ENCODE peak calls at places on chromosomes 7 and 10, in five cellular contexts. H is thyroid gland, X is cardiac fibroblast, Q is adrenal gland, C is dorsolateral prefrontal cortex. G is an unnamed sample.

GRCh38 chr7:100102950-100103840 is 1.8 kb downstream of the AP4M1 start:
- DNase-seq in X (peak; percentile 77), H (no peak), C (no peak), Q (no peak), G (peak; percentile 70)

GRCh38 chr10:7563368-7563767 is 103.4 kb downstream of the ITIH5 start:
- DNase-seq in C (no peak), H (no peak), Q (peak; percentile 48), X (peak; percentile 87), G (peak; percentile 79)

GRCh38 chr7:123401295-123401694 is 133.1 kb downstream of the IQUB start:
- DNase-seq in C (no peak), H (no peak), X (no peak), Q (no peak), G (no peak)

GRCh38 chr7:150359007-150359917 is 9.4 kb upstream of the REPIN1 start:
- DNase-seq in H (no peak), X (no peak), Q (no peak), C (no peak), G (no peak)

GRCh38 chr10:95337354-95337753 is 46.6 kb upstream of the PDLIM1 start:
- DNase-seq in H (peak; percentile 11), Q (no peak), X (no peak), C (no peak), G (no peak)

GRCh38 chr7:44618754-44619153 is 12.3 kb downstream of the OGDH start:
- DNase-seq in C (no peak), H (peak; percentile 92), X (no peak), Q (no peak), G (no peak)

GRCh38 chr7:127594490-127594889 is 954 bp downstream of the FSCN3 start:
- DNase-seq in H (no peak), X (no peak), C (no peak), Q (peak; percentile 41), G (no peak)

GRCh38 chr7:136018104-136018503 is 40.9 kb upstream of the MTPN start:
- DNase-seq in X (no peak), H (no peak), C (no peak), Q (no peak), G (peak; percentile 12)

GRCh38 chr7:109984726-109985125 is 1106.2 kb upstream of the LRRN3 start:
- DNase-seq in C (no peak), X (no peak), H (no peak), Q (no peak), G (no peak)

GRCh38 chr10:69881202-69881601 is 79.5 kb downstream of the COL13A1 start:
- DNase-seq in Q (no peak), H (no peak), C (no peak), X (no peak), G (no peak)

GRCh38 chr10:71094712-71095390 is 117.5 kb upstream of the UNC5B start:
- DNase-seq in Q (no peak), H (no peak), C (no peak), X (no peak), G (no peak)

GRCh38 chr10:42753507-42754154 is 29.0 kb upstream of the BMS1 start:
- DNase-seq in H (no peak), X (no peak), Q (no peak), C (no peak), G (no peak)

GRCh38 chr10:93438796-93439253 is 43.3 kb downstream of the MYOF start:
- DNase-seq in Q (no peak), C (no peak), H (peak; percentile 78), X (peak; percentile 44), G (no peak)

GRCh38 chr10:133260895-133261725 is 15.6 kb downstream of the ADAM8 start:
- DNase-seq in X (peak; percentile 21), C (peak; percentile 48), H (peak; percentile 76), Q (peak; percentile 54), G (peak; percentile 33)

GRCh38 chr10:27998178-27998953 is 513 bp downstream of the ODAD2 start:
- DNase-seq in H (peak; percentile 40), C (no peak), X (peak; percentile 2), Q (no peak), G (peak; percentile 28)

GRCh38 chr10:113228570-113228969 is 278.5 kb downstream of the TCF7L2 start:
- DNase-seq in C (no peak), X (peak; percentile 10), Q (no peak), H (no peak), G (peak; percentile 84)

GRCh38 chr7:158236400-158236799 is 351.2 kb downstream of the PTPRN2 start:
- DNase-seq in C (no peak), X (no peak), H (no peak), Q (no peak), G (no peak)

GRCh38 chr10:80500572-80501380 is 36.9 kb upstream of the SH2D4B start:
- DNase-seq in H (no peak), C (no peak), Q (no peak), X (peak; percentile 69), G (no peak)

DNA sequence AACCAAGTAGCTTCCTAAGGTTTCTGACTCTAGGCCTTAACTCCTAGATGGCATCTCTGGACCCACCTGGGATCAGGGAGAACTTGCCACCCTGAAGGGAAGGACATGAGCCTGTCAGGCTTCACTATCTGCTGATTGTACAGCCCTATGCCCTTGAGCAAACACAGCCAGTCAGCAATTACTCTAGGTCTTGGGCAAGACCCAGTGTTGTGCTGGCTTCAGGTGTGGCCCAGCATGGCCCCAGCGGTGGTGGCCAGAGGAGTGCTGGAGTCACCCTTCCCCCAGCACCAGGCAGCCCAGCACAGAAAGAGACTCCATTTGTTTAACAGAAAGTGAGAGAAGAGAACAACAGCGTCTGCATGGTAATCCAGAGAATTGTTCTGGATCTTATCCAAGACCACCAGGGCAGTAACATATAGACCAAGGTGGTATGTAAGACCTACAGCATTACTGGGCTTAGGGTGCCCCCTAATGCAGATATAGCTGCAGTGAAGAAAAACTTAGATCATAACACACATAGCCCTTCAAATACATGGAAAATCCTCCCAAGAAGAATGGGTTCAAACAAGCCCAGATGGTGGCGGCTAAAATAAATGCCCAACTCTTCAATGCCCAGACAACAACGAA is 207.7 kb downstream of the MAGI2 start:
- DNase-seq in H (no peak), X (no peak), Q (no peak), C (no peak), G (no peak)
- TF ChIP-seq CTCF in H (no peak), X (no peak), Q (no peak), C (no peak), G (no peak)

GRCh38 chr10:124259139-124259825 is 159.4 kb downstream of the OAT start:
- DNase-seq in H (no peak), C (no peak), Q (no peak), X (no peak), G (no peak)
- TF ChIP-seq CTCF in H (no peak), C (no peak), Q (no peak), X (peak; percentile 31), G (no peak)

DNA sequence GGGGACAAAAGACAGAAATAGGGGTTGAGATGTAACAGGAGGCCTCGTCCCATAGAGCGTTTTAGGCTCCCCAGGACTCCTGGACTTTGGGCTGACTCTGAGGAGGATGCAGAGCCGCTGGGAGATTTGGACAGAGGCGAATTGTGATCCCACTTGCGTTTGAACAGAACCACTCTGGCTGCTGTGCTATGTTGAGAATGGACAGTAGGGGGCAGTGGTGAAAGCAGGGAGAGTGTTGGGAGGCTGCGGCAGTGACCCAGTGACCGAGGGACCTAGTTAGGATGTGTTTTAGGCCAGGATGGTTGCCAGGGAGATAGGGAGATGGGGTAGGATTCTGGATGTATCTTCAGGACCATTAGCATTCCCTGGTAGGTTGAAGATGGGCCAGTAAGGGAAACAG is 271.6 kb downstream of the CCDC3 start:
- DNase-seq in X (no peak), C (no peak), H (no peak), Q (no peak), G (no peak)
- TF ChIP-seq CTCF in X (peak; percentile 17), C (peak; percentile 20), H (no peak), Q (no peak), G (peak; percentile 18)

GRCh38 chr7:82625377-82625776 is 181.8 kb upstream of the CACNA2D1 start:
- DNase-seq in H (no peak), X (no peak), Q (no peak), C (no peak), G (no peak)
- TF ChIP-seq CTCF in H (no peak), X (no peak), Q (no peak), C (no peak), G (no peak)

GRCh38 chr7:155281411-155281969 is 16.2 kb upstream of the INSIG1 start:
- DNase-seq in Q (no peak), H (no peak), C (no peak), X (no peak), G (no peak)
- TF ChIP-seq CTCF in Q (no peak), H (no peak), C (no peak), X (no peak), G (no peak)

DNA sequence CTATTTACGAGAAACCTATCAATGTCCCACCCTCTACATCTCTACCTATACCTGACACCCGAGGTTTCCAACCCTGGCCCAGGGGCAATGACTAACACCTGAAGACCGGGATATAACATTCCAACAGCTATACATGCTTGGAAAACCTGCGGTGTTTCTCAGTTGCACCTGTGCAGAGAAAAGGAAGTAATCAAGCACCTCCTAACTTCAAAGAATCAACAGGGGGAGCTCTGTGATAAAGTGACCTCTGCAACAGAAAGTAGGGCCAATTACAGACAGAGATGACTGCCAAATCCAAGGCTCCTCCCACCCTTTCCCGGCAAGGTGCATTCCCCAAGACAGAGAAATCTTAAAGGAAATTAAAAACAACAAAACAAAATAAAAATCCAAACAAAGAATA is 41.3 kb downstream of the CCDC6 start:
- DNase-seq in X (peak; percentile 44), H (peak; percentile 68), C (no peak), Q (peak; percentile 53), G (no peak)
- TF ChIP-seq CTCF in X (peak; percentile 26), H (peak; percentile 41), C (no peak), Q (peak; percentile 28), G (no peak)

G was measured in AG10803.